ENCODE peak calls at places on chromosomes 16 and 17, in nine cellular contexts. N, I, P, Q, Z, C, G, E and K are unnamed samples.
A peak's percentile ranks its signal among the peaks of the same experiment; 100 is the strongest.

GRCh38 chr16:66287416-66287815 is 79.1 kb upstream of the CDH5 start:
- DNase-seq in N (no peak), I (no peak), P (no peak), Q (no peak), Z (no peak), C (no peak), G (no peak), E (no peak), K (no peak)

GRCh38 chr16:19223235-19223847 is 55.3 kb downstream of the SYT17 start:
- DNase-seq in N (peak; percentile 4), I (peak; percentile 56), P (peak; percentile 75), Q (no peak), Z (no peak), C (peak; percentile 16), G (peak; percentile 19), E (no peak), K (no peak)

GRCh38 chr17:41800601-41801373 is 11.0 kb downstream of the P3H4 start:
- DNase-seq in N (no peak), I (no peak), P (peak; percentile 94), Q (no peak), Z (no peak), C (peak; percentile 100), G (no peak), E (peak; percentile 51), K (peak; percentile 79)

GRCh38 chr16:85675528-85675927 is 13.2 kb downstream of the GINS2 start:
- DNase-seq in N (peak; percentile 56), I (peak; percentile 48), P (no peak), Q (no peak), Z (no peak), C (no peak), G (no peak), E (peak; percentile 59), K (no peak)

GRCh38 chr17:30599424-30600061 is 122.3 kb downstream of the GOSR1 start:
- DNase-seq in N (no peak), I (no peak), P (no peak), Q (no peak), Z (no peak), C (no peak), G (no peak), E (no peak), K (peak; percentile 37)

GRCh38 chr17:6506679-6507231 is 49.6 kb downstream of the PITPNM3 start:
- DNase-seq in N (no peak), I (no peak), P (peak; percentile 60), Q (peak; percentile 3), Z (no peak), C (peak; percentile 79), G (no peak), E (peak; percentile 15), K (peak; percentile 57)

GRCh38 chr17:19725486-19725885 is 9.1 kb upstream of the SLC47A2 start:
- DNase-seq in N (no peak), I (no peak), P (no peak), Q (no peak), Z (no peak), C (no peak), G (no peak), E (no peak), K (no peak)

GRCh38 chr16:69329369-69330285 is 761 bp downstream of the PDF start:
- DNase-seq in N (no peak), I (peak; percentile 40), P (no peak), Q (no peak), Z (no peak), C (peak; percentile 48), G (no peak), E (peak; percentile 14), K (no peak)

GRCh38 chr17:77681820-77682219 is 276.7 kb upstream of the TNRC6C start:
- DNase-seq in N (peak; percentile 1), I (no peak), P (no peak), Q (no peak), Z (no peak), C (no peak), G (peak; percentile 59), E (peak; percentile 8), K (peak; percentile 83)
- TF ChIP-seq CTCF in N (no peak), I (no peak), P (no peak), Q (no peak), Z (no peak), C (no peak), G (no peak), E (no peak), K (no peak)

GRCh38 chr17:7834554-7834890 is 505 bp downstream of the KDM6B start:
- DNase-seq in N (no peak), I (no peak), P (peak; percentile 88), Q (no peak), Z (no peak), C (peak; percentile 58), G (peak; percentile 58), E (peak; percentile 51), K (peak; percentile 94)

GRCh38 chr17:7835818-7836595 is 2.0 kb downstream of the KDM6B start:
- DNase-seq in N (peak; percentile 58), I (peak; percentile 78), P (peak; percentile 88), Q (no peak), Z (no peak), C (peak; percentile 70), G (peak; percentile 73), E (peak; percentile 72), K (no peak)

GRCh38 chr17:7833795-7834553 is at the start of gene KDM6B:
- DNase-seq in N (peak; percentile 85), I (peak; percentile 95), P (peak; percentile 95), Q (no peak), Z (peak; percentile 88), C (peak; percentile 88), G (peak; percentile 94), E (peak; percentile 88), K (peak; percentile 94)

GRCh38 chr17:7836596-7837374 is 2.8 kb downstream of the KDM6B start:
- DNase-seq in N (peak; percentile 95), I (peak; percentile 97), P (peak; percentile 98), Q (no peak), Z (peak; percentile 74), C (peak; percentile 85), G (peak; percentile 98), E (peak; percentile 99), K (peak; percentile 98)

GRCh38 chr17:7834891-7835817 is 1.1 kb downstream of the KDM6B start:
- DNase-seq in N (peak; percentile 99), I (peak; percentile 100), P (peak; percentile 97), Q (peak; percentile 91), Z (peak; percentile 93), C (peak; percentile 98), G (peak; percentile 95), E (peak; percentile 98), K (peak; percentile 96)
- TF ChIP-seq CTCF in N (peak; percentile 79), I (peak; percentile 89), P (peak; percentile 87), Q (peak; percentile 95), Z (peak; percentile 62), C (peak; percentile 90), G (peak; percentile 88), E (peak; percentile 81), K (no peak)

GRCh38 chr17:82227629-82228277 is 1.1 kb upstream of the SLC16A3 start:
- DNase-seq in N (no peak), I (no peak), P (no peak), Q (no peak), Z (no peak), C (no peak), G (no peak), E (peak; percentile 29), K (no peak)

GRCh38 chr17:82229686-82230626 is 1.1 kb downstream of the SLC16A3 start:
- DNase-seq in N (no peak), I (no peak), P (no peak), Q (no peak), Z (no peak), C (no peak), G (no peak), E (peak; percentile 22), K (peak; percentile 87)

GRCh38 chr17:82228842-82229685 is at the start of gene SLC16A3:
- DNase-seq in N (peak; percentile 75), I (no peak), P (peak; percentile 85), Q (no peak), Z (no peak), C (peak; percentile 67), G (no peak), E (peak; percentile 77), K (peak; percentile 89)

GRCh38 chr17:82226809-82227628 is 1.8 kb upstream of the SLC16A3 start:
- DNase-seq in N (no peak), I (no peak), P (no peak), Q (no peak), Z (no peak), C (no peak), G (no peak), E (no peak), K (no peak)

DNA sequence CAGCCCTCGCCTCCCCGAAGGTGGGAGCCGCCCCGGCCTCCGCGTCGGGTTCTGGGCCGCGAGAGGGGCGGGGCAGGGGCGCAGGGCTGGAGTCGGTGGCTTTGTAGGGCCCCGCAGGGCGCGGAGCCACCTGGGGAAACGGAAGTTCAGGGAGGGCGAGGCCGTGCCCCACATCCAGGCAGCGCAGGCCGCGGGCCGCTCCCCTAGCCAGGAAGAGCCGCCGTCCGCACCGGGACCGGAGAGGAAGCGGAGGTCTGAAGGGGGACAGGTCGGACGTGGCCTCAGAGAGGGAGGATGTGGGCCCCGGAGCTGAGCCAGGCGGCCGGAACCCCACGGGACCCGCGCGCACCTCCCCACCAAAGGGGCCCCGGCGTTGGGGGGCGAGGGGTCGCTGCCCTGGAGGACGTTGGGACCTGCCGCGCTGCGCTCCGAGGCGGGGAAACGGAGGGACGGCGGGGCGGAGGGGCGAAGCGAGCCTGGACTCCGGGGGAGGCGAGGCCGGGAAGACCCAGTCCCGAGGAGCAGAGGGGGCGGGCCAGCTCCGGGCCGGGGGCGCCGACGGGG is 482 bp upstream of the SLC16A3 start:
- DNase-seq in N (no peak), I (no peak), P (peak; percentile 80), Q (no peak), Z (no peak), C (no peak), G (no peak), E (peak; percentile 33), K (no peak)
- TF ChIP-seq CTCF in N (no peak), I (no peak), P (no peak), Q (no peak), Z (no peak), C (no peak), G (no peak), E (no peak), K (no peak)

GRCh38 chr17:48184721-48185120 is 77.2 kb downstream of the SNX11 start:
- DNase-seq in N (no peak), I (peak; percentile 35), P (no peak), Q (no peak), Z (no peak), C (no peak), G (no peak), E (no peak), K (no peak)

GRCh38 chr17:48180842-48181241 is 73.3 kb downstream of the SNX11 start:
- DNase-seq in N (no peak), I (no peak), P (no peak), Q (no peak), Z (no peak), C (no peak), G (no peak), E (no peak), K (no peak)

GRCh38 chr17:48179071-48179945 is 71.7 kb downstream of the SNX11 start:
- DNase-seq in N (no peak), I (peak; percentile 81), P (no peak), Q (no peak), Z (no peak), C (no peak), G (no peak), E (no peak), K (no peak)

GRCh38 chr17:48178327-48178726 is 70.8 kb downstream of the SNX11 start:
- DNase-seq in N (no peak), I (peak; percentile 86), P (no peak), Q (no peak), Z (no peak), C (no peak), G (no peak), E (no peak), K (no peak)

DNA sequence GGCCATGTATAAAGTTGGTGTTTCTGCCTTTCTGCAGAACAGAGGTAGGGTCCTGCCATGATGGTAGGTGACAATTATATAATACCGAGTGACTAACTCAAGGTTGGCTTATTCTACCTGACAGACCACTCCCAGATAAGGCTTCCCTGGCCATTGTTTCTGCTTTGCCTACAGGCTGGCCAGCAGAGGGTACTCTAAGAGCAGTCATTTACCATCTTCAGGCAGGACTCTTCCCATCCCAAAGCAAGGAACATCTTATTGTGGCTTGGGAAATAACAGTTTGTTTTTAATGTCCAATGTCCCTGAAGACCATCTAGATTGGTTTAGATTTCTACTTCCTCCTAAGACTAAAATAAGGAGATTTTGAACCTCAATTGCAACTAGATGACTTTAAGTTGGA is 74.1 kb downstream of the SNX11 start:
- DNase-seq in N (peak; percentile 2), I (peak; percentile 65), P (no peak), Q (no peak), Z (no peak), C (no peak), G (no peak), E (peak; percentile 25), K (no peak)
- TF ChIP-seq CTCF in N (peak; percentile 5), I (peak; percentile 73), P (peak; percentile 61), Q (peak; percentile 51), Z (no peak), C (peak; percentile 55), G (no peak), E (peak; percentile 34), K (no peak)